ENCODE peak calls at places on chromosomes 11 and 22, in four cellular contexts. X, O, B and H are unnamed samples. For H3K79me2, the result is how much of the 10 kb centered on the place peaks cover.

GRCh38 chr11:6413791-6414231 is 5.1 kb downstream of the APBB1 start:
- DNase-seq in X (no peak), O (peak), B (no peak), H (no peak)

GRCh38 chr11:134413334-134414035 is 1.4 kb upstream of the B3GAT1 start:
- DNase-seq in X (no peak), O (no peak), B (no peak), H (peak)

GRCh38 chr22:46018859-46019258 is 41.9 kb upstream of the WNT7B start:
- DNase-seq in X (no peak), O (no peak), B (no peak), H (no peak)

GRCh38 chr11:65865550-65866172 is 5.4 kb downstream of the MUS81 start:
- DNase-seq in X (no peak), O (no peak), B (no peak), H (no peak)

GRCh38 chr22:46553189-46553588 is 15.8 kb upstream of the CELSR1 start:
- DNase-seq in X (no peak), O (no peak), B (no peak), H (no peak)

GRCh38 chr11:134819026-134819425 is 407.0 kb upstream of the B3GAT1 start:
- DNase-seq in X (no peak), O (no peak), B (no peak), H (peak)

GRCh38 chr11:85826096-85826855 is 15.3 kb upstream of the SYTL2 start:
- DNase-seq in X (no peak), O (no peak), B (no peak), H (peak)

GRCh38 chr11:121344824-121345223 is 52.3 kb downstream of the SC5D start:
- DNase-seq in X (no peak), O (no peak), B (no peak), H (no peak)

GRCh38 chr11:92663539-92663938 is 305.9 kb upstream of the MTNR1B start:
- DNase-seq in X (no peak), O (no peak), B (no peak), H (no peak)

GRCh38 chr11:5153574-5154431 is 754 bp downstream of the OR52A1 start:
- DNase-seq in X (no peak), O (no peak), B (no peak), H (no peak)

GRCh38 chr11:72190581-72191205 is 1.2 kb upstream of the FOLR1 start:
- DNase-seq in X (no peak), O (no peak), B (no peak), H (no peak)

GRCh38 chr22:28075260-28075981 is 156.4 kb upstream of the PITPNB start:
- DNase-seq in X (peak), O (no peak), B (no peak), H (no peak)

GRCh38 chr11:6646631-6647281 is 8.9 kb downstream of the DCHS1 start:
- DNase-seq in X (no peak), O (no peak), B (peak), H (peak)

GRCh38 chr11:102116453-102117205 is 6.4 kb downstream of the YAP1 start:
- DNase-seq in X (peak), O (no peak), B (no peak), H (no peak)

GRCh38 chr11:78801161-78801884 is 226.7 kb upstream of the NARS2 start:
- DNase-seq in X (no peak), O (no peak), B (no peak), H (no peak)

GRCh38 chr11:18721576-18722292 is 4.3 kb downstream of the IGSF22 start:
- DNase-seq in X (no peak), O (peak), B (no peak), H (peak)

GRCh38 chr11:59668188-59668949 is 468 bp downstream of the PATL1 start:
- DNase-seq in X (peak), O (peak), B (no peak), H (peak)

GRCh38 chr11:134387501-134387900 is 24.5 kb downstream of the B3GAT1 start:
- DNase-seq in X (no peak), O (no peak), B (no peak), H (no peak)

GRCh38 chr22:50403701-50404101 is 60.6 kb downstream of the PPP6R2 start:
- DNase-seq in X (no peak), O (no peak), B (no peak), H (no peak)

GRCh38 chr11:119832132-119832531 is 103.1 kb upstream of the NECTIN1 start:
- DNase-seq in X (no peak), O (no peak), B (no peak), H (no peak)

GRCh38 chr11:76885390-76886097 is 24.8 kb downstream of the ACER3 start:
- DNase-seq in X (no peak), O (no peak), B (no peak), H (no peak)

GRCh38 chr11:27754035-27755017 is 54.1 kb upstream of the BDNF start:
- DNase-seq in X (no peak), O (no peak), B (no peak), H (no peak)

GRCh38 chr11:122004446-122004845 is 111.6 kb downstream of the BLID start:
- DNase-seq in X (no peak), O (no peak), B (no peak), H (no peak)

GRCh38 chr22:46057762-46058420 is 80.9 kb upstream of the WNT7B start:
- DNase-seq in X (no peak), O (no peak), B (peak), H (no peak)

GRCh38 chr11:11320820-11321219 is 32.2 kb downstream of the CSNK2A3 start:
- DNase-seq in X (no peak), O (no peak), B (no peak), H (no peak)

GRCh38 chr22:35098921-35099320 is 33.0 kb downstream of the ISX start:
- DNase-seq in X (no peak), O (no peak), B (no peak), H (no peak)

GRCh38 chr11:22465620-22466019 is 127.4 kb downstream of the SLC17A6 start:
- DNase-seq in X (no peak), O (no peak), B (no peak), H (no peak)

GRCh38 chr11:119734788-119735187 is 5.8 kb upstream of the NECTIN1 start:
- DNase-seq in X (no peak), O (no peak), B (no peak), H (no peak)

GRCh38 chr11:29518389-29519174 is 498.2 kb downstream of the KCNA4 start:
- DNase-seq in X (no peak), O (no peak), B (no peak), H (peak)

GRCh38 chr22:46159212-46159611 is 8.9 kb downstream of the PPARA start:
- DNase-seq in X (no peak), O (no peak), B (no peak), H (no peak)

GRCh38 chr22:22558071-22558971 is 744 bp downstream of the PRAME start:
- DNase-seq in X (no peak), O (peak), B (no peak), H (peak)

GRCh38 chr11:86639172-86639571 is 33.2 kb downstream of the ME3 start:
- DNase-seq in X (no peak), O (no peak), B (no peak), H (no peak)

GRCh38 chr22:39960791-39961746 is 872 bp downstream of the TMA7B start:
- DNase-seq in X (no peak), O (peak), B (peak), H (no peak)

GRCh38 chr11:108927791-108928545 is 263.1 kb downstream of the DDX10 start:
- DNase-seq in X (no peak), O (no peak), B (no peak), H (no peak)

GRCh38 chr11:84339796-84340195 is 1053.6 kb upstream of the CCDC90B start:
- DNase-seq in X (peak), O (no peak), B (no peak), H (no peak)

GRCh38 chr22:43474161-43475101 is 62.6 kb downstream of the MPPED1 start:
- DNase-seq in X (peak), O (no peak), B (no peak), H (no peak)

GRCh38 chr22:27299181-27300085 is 502.1 kb downstream of the MN1 start:
- DNase-seq in X (no peak), O (peak), B (no peak), H (peak)

DNA sequence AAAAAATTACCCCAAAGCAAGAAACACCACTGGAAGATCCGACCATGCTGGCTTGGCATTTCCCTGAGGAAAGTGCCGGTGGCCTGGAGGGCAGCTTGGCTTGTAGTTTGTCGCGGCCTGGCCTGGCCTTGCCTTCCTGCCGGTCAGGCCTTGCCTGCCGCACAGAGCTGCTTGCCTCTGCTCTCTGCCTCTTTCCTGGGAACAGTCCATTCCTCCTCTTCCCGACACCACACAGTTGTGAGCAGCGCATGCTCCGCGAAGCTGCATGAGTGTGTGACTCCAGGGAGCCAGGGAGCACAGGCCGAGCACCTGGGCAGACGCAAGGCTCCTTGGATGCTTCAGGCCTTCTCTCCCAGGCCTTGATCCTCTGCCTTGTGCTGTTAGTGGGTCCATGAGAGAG is 19.8 kb downstream of the CTTN start:
- DNase-seq in X (no peak), O (no peak), B (no peak), H (no peak)
- H3K4me2 ChIP-seq in X (no peak), O (no peak), B (no peak), H (no peak)

GRCh38 chr11:34214961-34215805 is 109.8 kb downstream of the NAT10 start:
- DNase-seq in X (no peak), O (no peak), B (no peak), H (no peak)
- TF ChIP-seq JUNB in X (no peak), O (no peak), B (no peak), H (no peak)

GRCh38 chr11:3905080-3905953 is 49.9 kb downstream of the STIM1 start:
- DNase-seq in X (peak), O (peak), B (no peak), H (peak)
- H3K79me2 ChIP-seq in X (half or more), O (half or more), B (half or more), H (under half)

GRCh38 chr11:67347964-67348749 is 5.2 kb downstream of the POLD4 start:
- DNase-seq in X (no peak), O (peak), B (no peak), H (no peak)

GRCh38 chr11:67349927-67350465 is 3.4 kb downstream of the POLD4 start:
- DNase-seq in X (no peak), O (no peak), B (no peak), H (no peak)

GRCh38 chr11:67349036-67349435 is 4.3 kb downstream of the POLD4 start:
- DNase-seq in X (no peak), O (no peak), B (no peak), H (no peak)

GRCh38 chr11:67351275-67352005 is 1.9 kb downstream of the POLD4 start:
- DNase-seq in X (no peak), O (peak), B (no peak), H (peak)

DNA sequence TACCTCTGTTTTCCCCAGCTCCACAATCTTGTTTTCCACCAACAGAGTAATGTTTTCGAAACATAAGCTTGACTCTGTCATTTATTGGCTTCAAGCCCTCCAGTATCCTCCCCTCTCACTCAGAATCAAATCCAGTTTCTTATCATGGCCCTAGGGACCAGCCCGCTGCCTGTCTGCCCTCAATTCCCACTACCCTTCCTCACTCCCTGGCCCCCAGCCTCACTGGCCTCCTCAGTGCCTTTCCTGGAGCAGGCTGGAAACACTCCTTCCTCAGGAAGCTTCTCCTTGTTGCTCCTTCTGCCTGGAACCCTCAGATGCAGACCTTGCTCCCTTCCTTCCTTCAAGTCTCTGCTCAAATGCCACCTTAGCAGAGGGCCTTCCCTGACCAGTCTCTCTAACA is 3.9 kb downstream of the POLD4 start:
- DNase-seq in X (no peak), O (no peak), B (no peak), H (no peak)
- H3K4me2 ChIP-seq in X (no peak), O (no peak), B (no peak), H (no peak)